ENCODE peak calls at places on chromosomes 4 and X, in nine cellular contexts. L is GM23248, F is pancreas, U is right cardiac atrium, J is endothelial cell of umbilical vein, Q is trophoblast cell, H is sigmoid colon, Y is breast epithelium, V is neural progenitor cell. K is an unnamed sample.

GRCh38 chr4:11487876-11488545 is 59.3 kb upstream of the HS3ST1 start:
- DNase-seq in V (no peak), Y (no peak), Q (peak; percentile 22), J (no peak), L (no peak), F (no peak), H (no peak), U (no peak), K (no peak)

GRCh38 chrX:667360-667759 is 36.8 kb downstream of the SHOX start:
- DNase-seq in Q (no peak), J (no peak), Y (no peak), L (no peak), H (peak; percentile 12), U (no peak), V (no peak), F (no peak), K (no peak)

GRCh38 chr4:164997324-164997723 is 19.9 kb upstream of the TRIM61 start:
- DNase-seq in J (no peak), Q (peak; percentile 34), H (no peak), Y (no peak), U (no peak), V (no peak), F (no peak), L (peak; percentile 66), K (no peak)

GRCh38 chr4:108199881-108200280 is 31.1 kb upstream of the LEF1 start:
- DNase-seq in L (no peak), F (no peak), H (no peak), V (no peak), U (no peak), Y (no peak), J (no peak), Q (no peak), K (no peak)

GRCh38 chr4:127124919-127125318 is 507.8 kb upstream of the INTU start:
- DNase-seq in U (no peak), Q (no peak), H (no peak), L (peak; percentile 40), Y (no peak), V (no peak), F (no peak), J (no peak), K (no peak)

GRCh38 chr4:24809376-24809775 is 14.0 kb downstream of the SOD3 start:
- DNase-seq in Q (no peak), V (peak; percentile 31), J (no peak), U (no peak), L (peak; percentile 12), H (no peak), Y (no peak), F (no peak), K (peak; percentile 75)

GRCh38 chrX:44428989-44429627 is 85.6 kb upstream of the EFHC2 start:
- DNase-seq in J (no peak), Y (no peak), F (no peak), V (no peak), L (no peak), Q (peak; percentile 81), H (no peak), U (no peak), K (no peak)

GRCh38 chr4:46698891-46699290 is 210.2 kb downstream of the COX7B2 start:
- DNase-seq in F (peak; percentile 52), U (no peak), H (no peak), Y (no peak), J (no peak), Q (no peak), V (no peak), L (no peak), K (no peak)

GRCh38 chr4:6463311-6464289 is 8.8 kb downstream of the PPP2R2C start:
- DNase-seq in J (no peak), H (peak; percentile 61), U (no peak), Y (no peak), V (peak; percentile 28), L (no peak), Q (no peak), F (peak; percentile 41), K (peak; percentile 67)

GRCh38 chrX:129139837-129140679 is 383.2 kb downstream of the SMARCA1 start:
- DNase-seq in Q (no peak), H (no peak), U (no peak), Y (no peak), V (no peak), J (no peak), L (no peak), F (no peak), K (no peak)

GRCh38 chrX:87580862-87581261 is 63.3 kb downstream of the KLHL4 start:
- DNase-seq in L (no peak), U (no peak), V (no peak), J (no peak), H (no peak), Q (no peak), Y (no peak), F (no peak), K (peak; percentile 26)

GRCh38 chrX:38220024-38220935 is at the start of gene SRPX:
- DNase-seq in F (peak; percentile 56), L (peak; percentile 72), V (peak; percentile 67), U (peak; percentile 63), J (peak; percentile 58), H (peak; percentile 72), Y (no peak), Q (peak; percentile 48), K (peak; percentile 76)
- H3K4me3 ChIP-seq in F (no peak within 1 kb of the TSS), L (peak within 1 kb of the TSS; percentile 91), V (peak within 1 kb of the TSS; percentile 52), U (peak within 1 kb of the TSS; percentile 59), J (peak within 1 kb of the TSS; percentile 57), H (peak within 1 kb of the TSS; percentile 61), Y (peak within 1 kb of the TSS; percentile 73), Q (peak within 1 kb of the TSS; percentile 72), K (peak within 1 kb of the TSS; percentile 78)

GRCh38 chr4:41136456-41136855 is 77.9 kb downstream of the APBB2 start:
- DNase-seq in Q (no peak), Y (no peak), U (no peak), H (no peak), J (peak; percentile 31), L (no peak), V (no peak), F (no peak), K (no peak)
- H3K27ac ChIP-seq in Q (no peak overlapping the region), Y (no peak overlapping the region), U (no peak overlapping the region), H (no peak overlapping the region), J (no peak overlapping the region), L (no peak overlapping the region), V (no peak overlapping the region), F (no peak overlapping the region), K (no peak overlapping the region)

GRCh38 chr4:113147498-113148231 is 98.2 kb downstream of the ANK2 start:
- DNase-seq in H (no peak), V (no peak), Y (no peak), U (no peak), F (no peak), J (no peak), Q (no peak), L (peak; percentile 14), K (no peak)
- H3K4me3 ChIP-seq in H (no peak overlapping the region), V (no peak overlapping the region), Y (peak overlapping the region; percentile 57), U (peak overlapping the region; percentile 74), F (no peak overlapping the region), J (no peak overlapping the region), Q (no peak overlapping the region), L (peak overlapping the region; percentile 80), K (no peak overlapping the region)

DNA sequence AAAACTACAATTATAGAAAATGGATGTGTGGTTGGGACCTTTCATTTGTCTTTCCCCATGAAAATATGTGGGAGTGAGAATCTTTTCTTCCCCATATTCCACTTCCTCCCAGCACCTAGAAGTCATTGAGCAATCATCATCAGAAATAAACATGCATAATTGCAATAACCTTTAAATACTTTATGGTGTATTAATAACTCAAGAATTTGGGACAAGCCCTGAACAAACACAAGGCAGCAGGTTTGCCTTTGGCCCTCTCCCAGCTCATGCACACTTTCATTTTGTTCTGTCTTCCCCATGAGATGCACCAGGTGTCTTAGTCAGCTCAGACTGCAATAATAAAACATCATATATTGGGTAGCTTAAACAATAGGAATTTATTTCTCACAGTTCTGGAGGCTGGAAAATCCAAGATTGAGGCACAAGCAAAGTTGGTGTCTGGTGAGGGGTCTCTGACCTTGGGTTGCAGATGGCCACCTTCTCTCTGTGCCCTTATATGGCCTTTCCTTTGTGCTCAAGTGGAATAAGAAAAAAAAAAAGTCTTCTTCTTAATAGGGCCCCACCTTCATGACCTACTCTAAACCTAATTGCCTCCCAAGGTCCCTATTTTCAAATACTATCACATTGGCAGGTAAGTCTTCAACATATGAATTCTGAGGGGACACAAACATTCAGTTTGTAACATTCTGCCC is 34.7 kb upstream of the TMEM184C start:
- DNase-seq in F (no peak), Y (no peak), U (no peak), J (no peak), L (no peak), H (no peak), Q (no peak), V (no peak), K (no peak)
- H3K27ac ChIP-seq in F (no peak overlapping the region), Y (no peak overlapping the region), U (no peak overlapping the region), J (no peak overlapping the region), L (no peak overlapping the region), H (no peak overlapping the region), Q (no peak overlapping the region), V (no peak overlapping the region), K (no peak overlapping the region)

GRCh38 chrX:11663875-11664210 is 1.9 kb downstream of the ARHGAP6 start:
- DNase-seq in L (no peak), H (no peak), Q (no peak), V (peak; percentile 6), J (no peak), F (no peak), U (no peak), Y (no peak), K (peak; percentile 49)

GRCh38 chrX:11665144-11666040 is at the start of gene ARHGAP6:
- DNase-seq in J (peak; percentile 6), L (peak; percentile 57), H (peak; percentile 92), U (peak; percentile 55), V (peak; percentile 71), F (peak; percentile 50), Q (peak; percentile 52), Y (no peak), K (peak; percentile 81)

GRCh38 chrX:11667286-11667685 is 1.6 kb upstream of the ARHGAP6 start:
- DNase-seq in F (no peak), J (no peak), Y (no peak), Q (no peak), L (no peak), V (no peak), H (no peak), U (no peak), K (no peak)

GRCh38 chrX:11666180-11666579 is 460 bp upstream of the ARHGAP6 start:
- DNase-seq in U (peak; percentile 15), Q (no peak), F (peak; percentile 24), Y (no peak), H (peak; percentile 66), J (no peak), L (peak; percentile 19), V (peak; percentile 59), K (peak; percentile 70)

DNA sequence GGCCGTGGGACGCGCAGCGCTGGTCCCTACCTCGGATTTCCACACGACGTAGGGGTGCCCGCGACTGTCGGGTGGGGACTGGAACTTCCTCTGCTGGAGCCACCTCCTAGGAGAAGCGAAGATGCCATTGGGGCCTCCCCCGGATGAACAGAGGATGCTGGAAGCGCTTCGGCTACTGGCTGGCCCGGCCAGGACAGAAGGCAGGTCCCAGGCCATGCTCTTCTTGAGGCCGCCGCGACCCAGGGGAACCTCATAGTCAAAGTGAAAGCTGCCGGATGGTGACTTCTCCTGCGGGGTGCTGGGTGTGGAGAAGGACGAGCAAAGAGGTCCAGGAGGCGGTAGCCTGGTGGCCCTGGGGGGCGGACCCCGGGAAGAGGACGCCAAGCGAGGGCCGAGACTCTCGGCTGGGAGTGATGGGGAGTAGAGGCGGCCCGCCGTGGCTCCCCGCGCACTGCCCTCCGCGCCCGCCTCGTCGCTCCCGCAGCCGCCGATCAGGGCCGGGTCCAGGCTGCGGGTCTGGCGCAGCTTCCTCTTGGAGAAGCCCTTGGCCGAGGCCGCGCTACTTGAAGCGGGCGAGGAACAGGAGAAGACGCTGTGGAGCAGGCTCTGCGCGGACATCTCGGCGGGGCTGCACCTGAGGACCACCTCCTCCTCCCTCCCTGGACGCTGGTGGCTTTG is 1.4 kb downstream of the ARHGAP6 start:
- DNase-seq in F (peak; percentile 65), Y (no peak), Q (peak; percentile 10), J (no peak), L (peak; percentile 19), V (peak; percentile 31), U (peak; percentile 14), H (peak; percentile 69), K (peak; percentile 61)
- H3K4me3 ChIP-seq in F (no peak overlapping the region), Y (peak overlapping the region; percentile 67), Q (peak overlapping the region; percentile 73), J (no peak overlapping the region), L (peak overlapping the region; percentile 65), V (peak overlapping the region; percentile 57), U (peak overlapping the region; percentile 17), H (peak overlapping the region; percentile 56), K (peak overlapping the region; percentile 73)